ENCODE peak calls at places on chromosomes 4 and X, in five cellular contexts. One of them, this sample, is unnamed.
A peak's percentile ranks its signal among the peaks of the same experiment; 100 is the strongest.

GRCh38 chrX:72255445-72255844 is 16.6 kb upstream of the ERCC6L start:
- DNase-seq in progenitor cell of endocrine pancreas: peak; percentile 16
- DNase-seq in stimulated activated CD4-positive, alpha-beta T cell treated with anti-CD3 and anti-CD28 coated beads, Interleukin-15, amount 100 ng/mL, for 1 hour: no peak
- DNase-seq in nephron progenitor cell: peak; percentile 35
- DNase-seq in activated CD4-positive, CD25-positive, alpha-beta regulatory T cell: no peak
- DNase-seq in this sample: no peak

GRCh38 chrX:109600114-109600710 is 24.8 kb downstream of the KCNE5 start:
- DNase-seq in progenitor cell of endocrine pancreas: no peak
- DNase-seq in stimulated activated CD4-positive, alpha-beta T cell treated with anti-CD3 and anti-CD28 coated beads, Interleukin-15, amount 100 ng/mL, for 1 hour: no peak
- DNase-seq in nephron progenitor cell: peak; percentile 52
- DNase-seq in activated CD4-positive, CD25-positive, alpha-beta regulatory T cell: no peak
- DNase-seq in this sample: no peak

GRCh38 chrX:23559975-23560374 is 107.3 kb upstream of the PRDX4 start:
- DNase-seq in progenitor cell of endocrine pancreas: no peak
- DNase-seq in stimulated activated CD4-positive, alpha-beta T cell treated with anti-CD3 and anti-CD28 coated beads, Interleukin-15, amount 100 ng/mL, for 1 hour: no peak
- DNase-seq in nephron progenitor cell: no peak
- DNase-seq in activated CD4-positive, CD25-positive, alpha-beta regulatory T cell: no peak
- DNase-seq in this sample: no peak

GRCh38 chrX:70231666-70232065 is 2.8 kb upstream of the AWAT1 start:
- DNase-seq in progenitor cell of endocrine pancreas: no peak
- DNase-seq in stimulated activated CD4-positive, alpha-beta T cell treated with anti-CD3 and anti-CD28 coated beads, Interleukin-15, amount 100 ng/mL, for 1 hour: no peak
- DNase-seq in nephron progenitor cell: no peak
- DNase-seq in activated CD4-positive, CD25-positive, alpha-beta regulatory T cell: no peak
- DNase-seq in this sample: no peak

GRCh38 chr4:106048250-106048931 is 153.1 kb downstream of the NPNT start:
- DNase-seq in progenitor cell of endocrine pancreas: no peak
- DNase-seq in stimulated activated CD4-positive, alpha-beta T cell treated with anti-CD3 and anti-CD28 coated beads, Interleukin-15, amount 100 ng/mL, for 1 hour: no peak
- DNase-seq in nephron progenitor cell: no peak
- DNase-seq in activated CD4-positive, CD25-positive, alpha-beta regulatory T cell: no peak
- DNase-seq in this sample: no peak

GRCh38 chr4:165152527-165152926 is 39.9 kb upstream of the TMEM192 start:
- DNase-seq in progenitor cell of endocrine pancreas: no peak
- DNase-seq in stimulated activated CD4-positive, alpha-beta T cell treated with anti-CD3 and anti-CD28 coated beads, Interleukin-15, amount 100 ng/mL, for 1 hour: no peak
- DNase-seq in nephron progenitor cell: no peak
- DNase-seq in activated CD4-positive, CD25-positive, alpha-beta regulatory T cell: no peak
- DNase-seq in this sample: no peak

GRCh38 chr4:129355529-129355928 is 259.6 kb downstream of the C4orf33 start:
- DNase-seq in progenitor cell of endocrine pancreas: no peak
- DNase-seq in stimulated activated CD4-positive, alpha-beta T cell treated with anti-CD3 and anti-CD28 coated beads, Interleukin-15, amount 100 ng/mL, for 1 hour: no peak
- DNase-seq in nephron progenitor cell: no peak
- DNase-seq in activated CD4-positive, CD25-positive, alpha-beta regulatory T cell: no peak
- DNase-seq in this sample: no peak

GRCh38 chrX:13502590-13502989 is 66.8 kb upstream of the EGFL6 start:
- DNase-seq in progenitor cell of endocrine pancreas: no peak
- DNase-seq in stimulated activated CD4-positive, alpha-beta T cell treated with anti-CD3 and anti-CD28 coated beads, Interleukin-15, amount 100 ng/mL, for 1 hour: no peak
- DNase-seq in nephron progenitor cell: no peak
- DNase-seq in activated CD4-positive, CD25-positive, alpha-beta regulatory T cell: no peak
- DNase-seq in this sample: no peak

GRCh38 chr4:13888112-13888511 is 260.6 kb upstream of the BOD1L1 start:
- DNase-seq in progenitor cell of endocrine pancreas: no peak
- DNase-seq in stimulated activated CD4-positive, alpha-beta T cell treated with anti-CD3 and anti-CD28 coated beads, Interleukin-15, amount 100 ng/mL, for 1 hour: no peak
- DNase-seq in nephron progenitor cell: no peak
- DNase-seq in activated CD4-positive, CD25-positive, alpha-beta regulatory T cell: no peak
- DNase-seq in this sample: no peak

GRCh38 chrX:68894142-68894512 is 65.3 kb downstream of the EFNB1 start:
- DNase-seq in progenitor cell of endocrine pancreas: no peak
- DNase-seq in stimulated activated CD4-positive, alpha-beta T cell treated with anti-CD3 and anti-CD28 coated beads, Interleukin-15, amount 100 ng/mL, for 1 hour: no peak
- DNase-seq in nephron progenitor cell: no peak
- DNase-seq in activated CD4-positive, CD25-positive, alpha-beta regulatory T cell: no peak
- DNase-seq in this sample: no peak

This sample was measured in activated T-helper 2 cell treated with anti-CD3 and anti-CD28 coated beads, Interferon-gamma antibody, Interleukin-2, Interleukin-4, amounts not matched to agents 10 μg/mL and 5 μg/mL and 100 μg/mL, durations not matched to agents 14 hours and 24 hours and 36 hours.